ENCODE peak calls at places on chromosomes 4 and X, in six cellular contexts. I is GM04504; S is iPS-NIHi11; C is stimulated activated CD8-positive, alpha-beta memory T cell treated with anti-CD3 and anti-CD28 coated beads, Interleukin-2, amount 100 ng/mL, for 48 hours; D is heart right ventricle; Q is activated CD8-positive, alpha-beta memory T cell treated with anti-CD3 and anti-CD28 coated beads for 48 hours. B is an unnamed sample.

GRCh38 chr4:172147702-172148101 is 334.5 kb downstream of the GALNTL6 start:
- DNase-seq in I (peak; percentile 23), S (no peak), C (no peak), D (no peak), Q (no peak), B (no peak)

GRCh38 chrX:133415276-133416105 is at the start of gene GPC4:
- DNase-seq in I (no peak), S (peak; percentile 81), C (no peak), D (peak; percentile 60), Q (no peak), B (no peak)

GRCh38 chr4:56650259-56651070 is 30.6 kb downstream of the HOPX start:
- DNase-seq in I (no peak), S (no peak), C (no peak), D (no peak), Q (no peak), B (no peak)

GRCh38 chr4:123892997-123893745 is 496.6 kb downstream of the SPRY1 start:
- DNase-seq in I (peak; percentile 30), S (no peak), C (no peak), D (no peak), Q (no peak), B (no peak)

GRCh38 chr4:5930456-5930855 is 37.6 kb upstream of the CRMP1 start:
- DNase-seq in I (no peak), S (no peak), C (no peak), D (no peak), Q (no peak), B (no peak)

GRCh38 chrX:112081781-112082482 is 644 bp downstream of the TRPC5 start:
- DNase-seq in I (no peak), S (peak; percentile 28), C (no peak), D (no peak), Q (no peak), B (no peak)

GRCh38 chr4:22688236-22688635 is 4.5 kb upstream of the GBA3 start:
- DNase-seq in I (no peak), S (no peak), C (no peak), D (no peak), Q (no peak), B (no peak)

GRCh38 chr4:165609653-165610052 is 230.8 kb downstream of the CPE start:
- DNase-seq in I (no peak), S (no peak), C (no peak), D (no peak), Q (no peak), B (no peak)

GRCh38 chr4:155544547-155544946 is 122.1 kb upstream of the GUCY1A1 start:
- DNase-seq in I (no peak), S (no peak), C (no peak), D (peak; percentile 24), Q (no peak), B (no peak)

GRCh38 chrX:129875669-129876068 is 30.3 kb upstream of the UTP14A start:
- DNase-seq in I (peak; percentile 71), S (no peak), C (no peak), D (no peak), Q (no peak), B (no peak)

GRCh38 chr4:183765121-183765990 is 106.3 kb downstream of the TRAPPC11 start:
- DNase-seq in I (no peak), S (peak; percentile 55), C (no peak), D (peak; percentile 44), Q (no peak), B (no peak)

GRCh38 chr4:3037957-3038451 is 36.3 kb downstream of the HTT-AS start:
- DNase-seq in I (no peak), S (no peak), C (no peak), D (peak; percentile 82), Q (no peak), B (no peak)

GRCh38 chrX:29872831-29873230 is 342.5 kb upstream of the MAGEB2 start:
- DNase-seq in I (no peak), S (no peak), C (no peak), D (no peak), Q (no peak), B (no peak)

GRCh38 chr4:149887091-149887490 is 71.4 kb upstream of the IQCM start:
- DNase-seq in I (no peak), S (no peak), C (no peak), D (no peak), Q (no peak), B (no peak)

GRCh38 chr4:70397580-70397979 is at the start of gene OPRPN:
- DNase-seq in I (no peak), S (no peak), C (no peak), D (no peak), Q (no peak), B (no peak)

GRCh38 chr4:72568959-72569718 is at the start of gene ADAMTS3:
- DNase-seq in I (no peak), S (peak; percentile 88), C (no peak), D (peak; percentile 59), Q (no peak), B (peak; percentile 25)

GRCh38 chrX:4944767-4945166 is 1231.3 kb upstream of the PRKX start:
- DNase-seq in I (no peak), S (no peak), C (no peak), D (no peak), Q (no peak), B (no peak)

GRCh38 chrX:107659768-107660167 is 31.5 kb downstream of the PRPS1 start:
- DNase-seq in I (peak; percentile 14), S (no peak), C (no peak), D (no peak), Q (no peak), B (no peak)

GRCh38 chrX:11890843-11891514 is 132.9 kb downstream of the MSL3 start:
- DNase-seq in I (no peak), S (no peak), C (no peak), D (peak; percentile 30), Q (no peak), B (no peak)

GRCh38 chrX:13128104-13128503 is 83.7 kb upstream of the FAM9C start:
- DNase-seq in I (no peak), S (no peak), C (no peak), D (no peak), Q (no peak), B (no peak)

GRCh38 chrX:87434618-87435017 is 83.0 kb upstream of the KLHL4 start:
- DNase-seq in I (no peak), S (no peak), C (no peak), D (no peak), Q (no peak), B (no peak)

GRCh38 chr4:3684546-3684945 is 81.6 kb upstream of the ADRA2C start:
- DNase-seq in I (no peak), S (no peak), C (no peak), D (no peak), Q (no peak), B (no peak)

GRCh38 chr4:166972071-166972470 is 262.2 kb downstream of the SPOCK3 start:
- DNase-seq in I (no peak), S (no peak), C (no peak), D (no peak), Q (no peak), B (no peak)

GRCh38 chr4:2803624-2804448 is 11.0 kb downstream of the SH3BP2 start:
- DNase-seq in I (no peak), S (no peak), C (no peak), D (peak; percentile 24), Q (no peak), B (no peak)

GRCh38 chr4:3213101-3213416 is 35.9 kb upstream of the MSANTD1 start:
- DNase-seq in I (no peak), S (no peak), C (no peak), D (no peak), Q (no peak), B (no peak)

GRCh38 chr4:82643994-82644730 is 82.4 kb upstream of the TMEM150C start:
- DNase-seq in I (peak; percentile 24), S (no peak), C (no peak), D (no peak), Q (no peak), B (no peak)

GRCh38 chr4:187103351-187103750 is 379.7 kb upstream of the FAT1 start:
- DNase-seq in I (no peak), S (no peak), C (no peak), D (no peak), Q (no peak), B (no peak)

GRCh38 chr4:24067781-24068193 is 177.9 kb upstream of the PPARGC1A start:
- DNase-seq in I (no peak), S (no peak), C (no peak), D (no peak), Q (no peak), B (no peak)

GRCh38 chr4:38128478-38129451 is 168.6 kb downstream of the PTTG2 start:
- DNase-seq in I (peak; percentile 54), S (peak; percentile 32), C (peak; percentile 51), D (no peak), Q (peak; percentile 38), B (no peak)

GRCh38 chrX:68982476-68982875 is 153.7 kb downstream of the EFNB1 start:
- DNase-seq in I (no peak), S (no peak), C (no peak), D (no peak), Q (no peak), B (no peak)

GRCh38 chr4:67713531-67714247 is 12.7 kb upstream of the UBA6 start:
- DNase-seq in I (no peak), S (no peak), C (no peak), D (no peak), Q (no peak), B (no peak)

GRCh38 chrX:143429021-143429570 is 88.2 kb downstream of the SPANXN3 start:
- DNase-seq in I (no peak), S (no peak), C (no peak), D (no peak), Q (no peak), B (no peak)

GRCh38 chrX:45667666-45668065 is 467.0 kb upstream of the DIPK2B start:
- DNase-seq in I (no peak), S (no peak), C (no peak), D (no peak), Q (no peak), B (no peak)

GRCh38 chr4:77473509-77473908 is 132.1 kb upstream of the CXCL13 start:
- DNase-seq in I (no peak), S (peak; percentile 75), C (no peak), D (no peak), Q (no peak), B (no peak)

GRCh38 chr4:20832821-20833220 is 132.6 kb downstream of the PACRGL start:
- DNase-seq in I (peak; percentile 17), S (no peak), C (no peak), D (no peak), Q (no peak), B (no peak)

GRCh38 chr4:90842960-90843359 is 715.8 kb downstream of the CCSER1 start:
- DNase-seq in I (no peak), S (no peak), C (no peak), D (no peak), Q (no peak), B (no peak)

GRCh38 chr4:53714377-53715140 is 123.3 kb upstream of the LNX1 start:
- DNase-seq in I (no peak), S (no peak), C (no peak), D (no peak), Q (no peak), B (no peak)

B was measured in GM12892.